ENCODE peak calls at places on chromosomes 11 and 22, in four cellular contexts. N is endothelial cell of umbilical vein, C is upper lobe of right lung, P is NAMALWA. Y is an unnamed sample.

GRCh38 chr11:126561327-126561893 is 205.9 kb downstream of the ST3GAL4 start:
- DNase-seq in C (no peak), N (peak), P (peak), Y (no peak)

GRCh38 chr11:7263842-7264241 is 12.1 kb downstream of the SYT9 start:
- DNase-seq in N (no peak), C (no peak), P (no peak), Y (no peak)

GRCh38 chr22:20094158-20094807 is 14.2 kb downstream of the DGCR8 start:
- DNase-seq in N (no peak), P (no peak), C (peak), Y (no peak)

GRCh38 chr11:117523680-117524079 is 196.0 kb downstream of the CEP164 start:
- DNase-seq in C (no peak), N (no peak), P (no peak), Y (no peak)

GRCh38 chr11:45887587-45887986 is 2.1 kb downstream of the MAPK8IP1 start:
- DNase-seq in N (no peak), C (no peak), P (no peak), Y (no peak)

GRCh38 chr11:119356349-119357031 is 10.0 kb upstream of the MFRP start:
- DNase-seq in C (peak), N (peak), P (peak), Y (no peak)

GRCh38 chr11:105786766-105787165 is 176.9 kb downstream of the GRIA4 start:
- DNase-seq in N (no peak), P (no peak), C (no peak), Y (no peak)

GRCh38 chr11:45423036-45423435 is 136.9 kb upstream of the SYT13 start:
- DNase-seq in C (no peak), N (no peak), P (no peak), Y (no peak)

Y was measured in SK-N-DZ.